ENCODE peak calls at places on chromosomes 16 and 17, in ten cellular contexts. H, Z, C, U, R, V, Y, O, G and W are unnamed samples.

GRCh38 chr17:9470171-9470570 is 105.4 kb downstream of the STX8 start:
- DNase-seq in H (peak; percentile 33), Z (no peak), C (no peak), U (no peak), R (no peak), V (no peak), Y (no peak), O (no peak), G (no peak), W (no peak)

GRCh38 chr17:78322858-78323455 is 36.9 kb downstream of the SOCS3 start:
- DNase-seq in H (peak; percentile 78), Z (no peak), C (no peak), U (no peak), R (no peak), V (no peak), Y (no peak), O (no peak), G (no peak), W (no peak)

GRCh38 chr17:43356999-43357398 is 41.8 kb upstream of the ARL4D start:
- DNase-seq in H (peak; percentile 92), Z (no peak), C (no peak), U (peak; percentile 79), R (no peak), V (no peak), Y (peak; percentile 92), O (no peak), G (no peak), W (no peak)

GRCh38 chr16:31080756-31081419 is 6.7 kb downstream of the ZNF646 start:
- DNase-seq in H (no peak), Z (no peak), C (no peak), U (no peak), R (no peak), V (no peak), Y (no peak), O (no peak), G (no peak), W (no peak)

GRCh38 chr17:81842725-81843504 is 8.1 kb upstream of the PPP1R27 start:
- DNase-seq in H (peak; percentile 56), Z (no peak), C (no peak), U (no peak), R (no peak), V (no peak), Y (peak; percentile 31), O (no peak), G (no peak), W (no peak)

GRCh38 chr16:53154513-53154912 is 99.7 kb downstream of the CHD9 start:
- DNase-seq in H (no peak), Z (peak; percentile 49), C (peak; percentile 56), U (no peak), R (no peak), V (no peak), Y (no peak), O (no peak), G (no peak), W (no peak)

GRCh38 chr17:74274060-74274702 is at the start of gene DNAI2:
- DNase-seq in H (no peak), Z (no peak), C (no peak), U (no peak), R (no peak), V (no peak), Y (no peak), O (no peak), G (peak; percentile 54), W (no peak)

GRCh38 chr17:40121886-40122465 is at the start of gene MSL1:
- DNase-seq in H (peak; percentile 77), Z (peak; percentile 81), C (peak; percentile 98), U (peak; percentile 83), R (peak; percentile 70), V (peak; percentile 96), Y (peak; percentile 69), O (peak; percentile 83), G (peak; percentile 89), W (peak; percentile 97)

GRCh38 chr16:87324411-87325275 is 7.5 kb upstream of the C16orf95 start:
- DNase-seq in H (peak; percentile 24), Z (peak; percentile 83), C (peak; percentile 79), U (peak; percentile 19), R (peak; percentile 22), V (no peak), Y (peak; percentile 34), O (peak; percentile 34), G (peak; percentile 48), W (peak; percentile 72)

GRCh38 chr16:57998484-57998883 is 2.0 kb downstream of the ZNF319 start:
- DNase-seq in H (peak; percentile 60), Z (no peak), C (no peak), U (peak; percentile 34), R (peak; percentile 12), V (no peak), Y (peak; percentile 45), O (no peak), G (peak; percentile 86), W (peak; percentile 85)

GRCh38 chr17:36142230-36142629 is 34.2 kb downstream of the TBC1D3B start:
- DNase-seq in H (no peak), Z (no peak), C (no peak), U (no peak), R (no peak), V (no peak), Y (no peak), O (no peak), G (no peak), W (no peak)

GRCh38 chr16:29809850-29810698 is 1.9 kb upstream of the PRRT2 start:
- DNase-seq in H (peak; percentile 75), Z (no peak), C (no peak), U (no peak), R (peak; percentile 16), V (no peak), Y (peak; percentile 15), O (no peak), G (peak; percentile 58), W (no peak)

GRCh38 chr17:71329310-71330098 is 791.3 kb upstream of the SOX9 start:
- DNase-seq in H (no peak), Z (no peak), C (no peak), U (no peak), R (no peak), V (no peak), Y (no peak), O (no peak), G (no peak), W (no peak)

GRCh38 chr17:9259419-9259818 is 238.1 kb downstream of the NTN1 start:
- DNase-seq in H (no peak), Z (no peak), C (no peak), U (no peak), R (no peak), V (no peak), Y (no peak), O (no peak), G (no peak), W (peak; percentile 58)

GRCh38 chr17:56125830-56126819 is 27.1 kb upstream of the ANKFN1 start:
- DNase-seq in H (peak; percentile 48), Z (peak; percentile 8), C (no peak), U (peak; percentile 52), R (no peak), V (no peak), Y (peak; percentile 80), O (peak; percentile 11), G (no peak), W (no peak)